ENCODE peak calls at places on chromosomes 12 and 14, in six cellular contexts. One of them, this sample, is unnamed. For H3K4me1, the result is how much of the 10 kb centered on the place peaks cover.

GRCh38 chr12:53213348-53213747 is 6.3 kb upstream of the ITGB7 start:
- DNase-seq in fibroblast of lung: peak
- DNase-seq in PC-3: peak
- DNase-seq in keratinocyte: no peak
- DNase-seq in OCI-LY7: peak
- DNase-seq in osteoblast: peak
- DNase-seq in this sample: peak

GRCh38 chr12:119229837-119230236 is 51.1 kb downstream of the HSPB8 start:
- DNase-seq in fibroblast of lung: peak
- DNase-seq in PC-3: peak
- DNase-seq in keratinocyte: no peak
- DNase-seq in OCI-LY7: peak
- DNase-seq in osteoblast: no peak
- DNase-seq in this sample: peak

GRCh38 chr14:77498984-77499527 is 440 bp upstream of the ISM2 start:
- DNase-seq in fibroblast of lung: no peak
- DNase-seq in PC-3: no peak
- DNase-seq in keratinocyte: no peak
- DNase-seq in OCI-LY7: no peak
- DNase-seq in osteoblast: peak
- DNase-seq in this sample: peak

GRCh38 chr14:99478133-99478532 is 2.5 kb downstream of the SETD3 start:
- DNase-seq in fibroblast of lung: no peak
- DNase-seq in PC-3: no peak
- DNase-seq in keratinocyte: no peak
- DNase-seq in OCI-LY7: no peak
- DNase-seq in osteoblast: no peak
- DNase-seq in this sample: no peak

GRCh38 chr12:26226629-26227375 is 31.4 kb downstream of the SSPN start:
- DNase-seq in fibroblast of lung: peak
- DNase-seq in PC-3: peak
- DNase-seq in keratinocyte: no peak
- DNase-seq in OCI-LY7: no peak
- DNase-seq in osteoblast: peak
- DNase-seq in this sample: peak

GRCh38 chr12:31574803-31575573 is 15.9 kb downstream of the DENND5B start:
- DNase-seq in fibroblast of lung: peak
- DNase-seq in PC-3: no peak
- DNase-seq in keratinocyte: no peak
- DNase-seq in OCI-LY7: no peak
- DNase-seq in osteoblast: no peak
- DNase-seq in this sample: peak

GRCh38 chr14:58196198-58196597 is 3.8 kb upstream of the ACTR10 start:
- DNase-seq in fibroblast of lung: no peak
- DNase-seq in PC-3: no peak
- DNase-seq in keratinocyte: no peak
- DNase-seq in OCI-LY7: no peak
- DNase-seq in osteoblast: no peak
- DNase-seq in this sample: no peak

GRCh38 chr12:76037130-76038105 is 5.8 kb upstream of the PHLDA1 start:
- DNase-seq in fibroblast of lung: peak
- DNase-seq in PC-3: peak
- DNase-seq in keratinocyte: no peak
- DNase-seq in OCI-LY7: peak
- DNase-seq in osteoblast: peak
- DNase-seq in this sample: peak

GRCh38 chr14:50772361-50772760 is 58.6 kb downstream of the NIN start:
- DNase-seq in fibroblast of lung: peak
- DNase-seq in PC-3: no peak
- DNase-seq in keratinocyte: no peak
- DNase-seq in OCI-LY7: no peak
- DNase-seq in osteoblast: peak
- DNase-seq in this sample: no peak

DNA sequence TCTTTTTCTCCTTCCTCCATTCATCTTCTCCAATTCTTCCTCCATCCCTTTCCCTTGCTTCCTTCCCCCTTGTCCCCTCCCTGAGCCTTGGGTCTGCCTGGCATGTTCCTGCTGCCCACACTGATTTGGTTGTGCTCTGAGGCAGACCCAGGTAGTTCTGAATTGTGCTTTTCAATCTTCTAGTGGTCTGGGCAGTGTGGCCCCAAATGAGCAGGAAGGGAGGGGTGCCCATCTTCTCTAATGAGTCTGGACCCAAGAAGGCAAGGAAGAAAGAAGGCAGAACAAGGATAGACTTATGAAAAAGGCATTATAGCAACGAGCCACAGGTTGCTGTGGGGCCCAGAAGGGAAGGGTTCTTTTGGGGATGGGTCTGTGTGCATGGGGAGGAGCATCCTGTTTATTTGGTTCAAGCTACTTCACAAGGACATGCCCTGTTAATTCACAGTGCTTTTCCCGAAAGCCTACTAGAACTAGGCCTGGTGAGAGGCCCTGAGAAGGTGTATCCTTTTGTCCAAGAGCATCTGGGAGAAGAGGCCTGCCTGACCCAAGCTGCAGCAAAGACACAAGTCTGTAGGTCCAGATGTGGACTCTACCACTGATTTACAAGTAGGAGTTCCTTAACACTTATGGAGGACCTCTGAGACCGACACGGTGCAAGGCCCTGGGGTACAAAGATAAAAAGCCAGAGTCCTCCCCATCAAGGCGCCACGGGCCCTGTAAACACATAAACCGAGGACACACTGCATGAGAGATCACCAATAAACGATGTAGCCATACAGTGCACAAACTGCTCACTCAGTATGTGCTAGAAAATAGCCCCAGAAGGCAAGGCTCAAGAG is 1.2 kb upstream of the SUSD6 start:
- DNase-seq in fibroblast of lung: no peak
- DNase-seq in PC-3: no peak
- DNase-seq in keratinocyte: no peak
- DNase-seq in OCI-LY7: peak
- DNase-seq in osteoblast: no peak
- DNase-seq in this sample: no peak
- H2AFZ ChIP-seq in fibroblast of lung: peak
- H2AFZ ChIP-seq in PC-3: peak
- H2AFZ ChIP-seq in keratinocyte: peak
- H2AFZ ChIP-seq in OCI-LY7: peak
- H2AFZ ChIP-seq in osteoblast: peak
- H2AFZ ChIP-seq in this sample: no peak

GRCh38 chr12:6326316-6326959 is 15.4 kb downstream of the TNFRSF1A start:
- DNase-seq in fibroblast of lung: no peak
- DNase-seq in PC-3: no peak
- DNase-seq in keratinocyte: no peak
- DNase-seq in OCI-LY7: peak
- DNase-seq in osteoblast: peak
- DNase-seq in this sample: peak
- H3K4me1 ChIP-seq in fibroblast of lung: under half
- H3K4me1 ChIP-seq in PC-3: under half
- H3K4me1 ChIP-seq in keratinocyte: under half
- H3K4me1 ChIP-seq in OCI-LY7: under half
- H3K4me1 ChIP-seq in osteoblast: under half
- H3K4me1 ChIP-seq in this sample: under half

GRCh38 chr12:88579941-88580871 is at the start of gene KITLG:
- DNase-seq in fibroblast of lung: peak
- DNase-seq in PC-3: peak
- DNase-seq in keratinocyte: no peak
- DNase-seq in OCI-LY7: no peak
- DNase-seq in osteoblast: peak
- DNase-seq in this sample: peak

GRCh38 chr12:88577537-88577936 is 2.7 kb downstream of the KITLG start:
- DNase-seq in fibroblast of lung: peak
- DNase-seq in PC-3: peak
- DNase-seq in keratinocyte: no peak
- DNase-seq in OCI-LY7: no peak
- DNase-seq in osteoblast: no peak
- DNase-seq in this sample: no peak

GRCh38 chr12:88579572-88579940 is 715 bp downstream of the KITLG start:
- DNase-seq in fibroblast of lung: peak
- DNase-seq in PC-3: peak
- DNase-seq in keratinocyte: no peak
- DNase-seq in OCI-LY7: no peak
- DNase-seq in osteoblast: peak
- DNase-seq in this sample: peak

GRCh38 chr12:88578821-88579518 is 1.3 kb downstream of the KITLG start:
- DNase-seq in fibroblast of lung: no peak
- DNase-seq in PC-3: peak
- DNase-seq in keratinocyte: no peak
- DNase-seq in OCI-LY7: no peak
- DNase-seq in osteoblast: peak
- DNase-seq in this sample: peak

GRCh38 chr12:88578274-88578673 is 2.0 kb downstream of the KITLG start:
- DNase-seq in fibroblast of lung: peak
- DNase-seq in PC-3: peak
- DNase-seq in keratinocyte: no peak
- DNase-seq in OCI-LY7: no peak
- DNase-seq in osteoblast: peak
- DNase-seq in this sample: peak
- H3K27ac ChIP-seq in fibroblast of lung: peak
- H3K27ac ChIP-seq in PC-3: peak
- H3K27ac ChIP-seq in keratinocyte: peak
- H3K27ac ChIP-seq in OCI-LY7: no peak
- H3K27ac ChIP-seq in osteoblast: peak
- H3K27ac ChIP-seq in this sample: no peak

GRCh38 chr14:74325446-74325845 is 22.7 kb upstream of the ABCD4 start:
- DNase-seq in fibroblast of lung: no peak
- DNase-seq in PC-3: no peak
- DNase-seq in keratinocyte: no peak
- DNase-seq in OCI-LY7: no peak
- DNase-seq in osteoblast: no peak
- DNase-seq in this sample: no peak

GRCh38 chr14:74324945-74325361 is 22.2 kb upstream of the ABCD4 start:
- DNase-seq in fibroblast of lung: no peak
- DNase-seq in PC-3: peak
- DNase-seq in keratinocyte: no peak
- DNase-seq in OCI-LY7: peak
- DNase-seq in osteoblast: no peak
- DNase-seq in this sample: peak

DNA sequence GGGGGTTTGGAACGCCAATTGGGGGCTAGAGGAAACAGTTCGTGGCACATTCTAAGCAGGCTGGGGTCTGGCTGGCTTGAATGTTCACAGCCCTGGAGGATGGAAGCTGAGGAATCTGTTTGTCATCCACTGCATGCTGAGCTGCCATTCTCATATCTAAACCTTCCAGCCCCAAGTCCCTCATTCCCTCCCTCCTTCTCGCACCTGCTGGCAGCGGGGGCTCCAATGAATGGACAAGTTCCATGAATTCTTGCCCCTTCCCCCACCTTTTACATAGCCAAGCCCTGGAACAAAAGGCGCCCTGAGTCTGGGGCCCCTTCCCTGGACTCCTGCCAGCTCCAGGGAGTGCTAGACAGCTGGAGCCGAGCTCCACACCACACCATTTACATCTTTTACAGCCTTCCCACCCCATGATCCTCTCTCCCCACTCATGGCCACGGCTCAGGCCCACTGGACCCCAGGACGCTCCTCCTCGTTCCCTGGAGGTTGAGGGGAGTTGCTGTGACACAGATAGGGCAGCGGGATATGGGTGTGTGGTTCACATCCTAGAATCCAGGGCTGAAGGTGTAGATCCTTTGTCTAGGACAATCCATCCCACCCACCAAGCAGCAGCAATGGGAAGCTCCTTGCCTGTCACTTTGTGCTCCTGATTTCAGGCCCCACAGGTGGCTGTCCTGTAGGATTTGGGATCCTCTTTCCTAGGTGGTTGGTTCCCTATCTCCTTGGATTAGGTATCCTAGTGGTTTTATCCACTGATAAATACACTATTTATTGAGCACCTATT is 21.7 kb upstream of the VRTN start:
- DNase-seq in fibroblast of lung: no peak
- DNase-seq in PC-3: no peak
- DNase-seq in keratinocyte: no peak
- DNase-seq in OCI-LY7: no peak
- DNase-seq in osteoblast: no peak
- DNase-seq in this sample: peak
- H2AFZ ChIP-seq in fibroblast of lung: no peak
- H2AFZ ChIP-seq in PC-3: no peak
- H2AFZ ChIP-seq in keratinocyte: no peak
- H2AFZ ChIP-seq in OCI-LY7: no peak
- H2AFZ ChIP-seq in osteoblast: no peak
- H2AFZ ChIP-seq in this sample: peak

DNA sequence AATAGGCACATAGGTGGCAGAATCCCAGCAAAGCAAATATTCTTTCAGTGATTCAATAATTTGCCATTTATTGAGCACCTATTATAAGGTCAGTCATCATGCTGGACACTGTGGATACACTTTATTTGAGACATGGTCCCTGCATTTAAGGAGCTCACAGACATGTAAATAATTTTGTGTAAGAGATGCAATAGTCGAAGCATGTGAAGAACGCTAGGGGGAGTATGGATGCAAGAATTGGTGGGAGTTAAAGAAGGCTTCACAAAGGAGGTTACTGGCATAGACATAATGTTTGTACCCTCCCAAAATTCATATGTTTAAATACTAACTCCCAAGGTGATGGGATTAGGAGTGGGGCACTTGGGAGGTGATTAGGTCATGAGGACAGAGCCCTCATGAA is 260.6 kb upstream of the GARIN6 start:
- DNase-seq in fibroblast of lung: peak
- DNase-seq in PC-3: peak
- DNase-seq in keratinocyte: peak
- DNase-seq in OCI-LY7: peak
- DNase-seq in osteoblast: no peak
- DNase-seq in this sample: peak
- H3K4me1 ChIP-seq in fibroblast of lung: under half
- H3K4me1 ChIP-seq in PC-3: under half
- H3K4me1 ChIP-seq in keratinocyte: under half
- H3K4me1 ChIP-seq in OCI-LY7: half or more
- H3K4me1 ChIP-seq in osteoblast: under half
- H3K4me1 ChIP-seq in this sample: under half

DNA sequence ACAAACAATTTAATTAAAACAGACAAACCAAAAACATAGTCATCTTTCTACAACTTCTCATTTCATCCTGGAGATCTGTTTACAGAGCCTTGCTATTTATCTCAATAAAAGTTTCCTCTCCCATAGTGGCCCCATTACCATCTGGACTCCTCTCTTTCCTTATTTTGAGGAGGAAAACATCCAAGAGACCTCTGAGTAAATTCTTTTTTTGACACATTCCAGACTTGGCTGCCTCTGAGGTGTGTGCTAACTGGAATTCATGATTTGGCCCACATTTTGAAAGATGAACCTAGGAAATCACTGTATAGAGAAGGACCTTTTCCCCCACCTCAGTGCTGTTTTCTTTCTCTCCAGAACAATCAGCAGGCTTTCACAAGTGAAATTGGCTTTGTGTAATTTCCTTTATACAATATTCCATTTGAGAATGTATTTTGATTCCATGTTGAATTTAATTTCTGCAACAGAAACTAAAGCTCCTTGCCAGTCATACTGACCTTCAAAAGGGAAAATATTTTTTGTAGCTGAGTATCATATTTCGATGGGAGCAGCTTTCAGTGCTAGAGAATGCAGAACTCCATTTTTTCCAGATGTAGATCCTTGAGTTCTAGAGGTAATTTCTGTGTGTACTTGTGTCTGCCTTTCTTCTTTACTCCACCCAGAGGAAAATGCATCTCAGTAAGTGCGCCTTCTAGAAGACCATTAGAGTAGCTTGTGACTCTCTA is 245.0 kb upstream of the RGS6 start:
- DNase-seq in fibroblast of lung: peak
- DNase-seq in PC-3: no peak
- DNase-seq in keratinocyte: no peak
- DNase-seq in OCI-LY7: no peak
- DNase-seq in osteoblast: no peak
- DNase-seq in this sample: no peak
- H3K27ac ChIP-seq in fibroblast of lung: no peak
- H3K27ac ChIP-seq in PC-3: no peak
- H3K27ac ChIP-seq in keratinocyte: no peak
- H3K27ac ChIP-seq in OCI-LY7: no peak
- H3K27ac ChIP-seq in osteoblast: peak
- H3K27ac ChIP-seq in this sample: no peak

GRCh38 chr14:100858838-100859220 is 32.9 kb downstream of the MEG3 start:
- DNase-seq in fibroblast of lung: no peak
- DNase-seq in PC-3: no peak
- DNase-seq in keratinocyte: no peak
- DNase-seq in OCI-LY7: no peak
- DNase-seq in osteoblast: peak
- DNase-seq in this sample: no peak
- H2AFZ ChIP-seq in fibroblast of lung: no peak
- H2AFZ ChIP-seq in PC-3: no peak
- H2AFZ ChIP-seq in keratinocyte: no peak
- H2AFZ ChIP-seq in OCI-LY7: no peak
- H2AFZ ChIP-seq in osteoblast: no peak
- H2AFZ ChIP-seq in this sample: no peak